ENCODE peak calls at places on chromosomes 11 and 22, in five cellular contexts. D is neural progenitor cell, T is GM23338, B is hepatocyte, P is HCT116. A is an unnamed sample.

GRCh38 chr11:20530942-20531703 is 68.3 kb upstream of the SLC6A5 start:
- DNase-seq in T (no peak), B (no peak), D (no peak), P (no peak), A (no peak)

GRCh38 chr11:44880511-44880910 is 70.2 kb downstream of the TP53I11 start:
- DNase-seq in D (no peak), P (no peak), T (no peak), B (no peak), A (no peak)

GRCh38 chr22:26479043-26479791 is 4.4 kb downstream of the HPS4 start:
- DNase-seq in T (no peak), P (no peak), D (no peak), B (no peak), A (no peak)

GRCh38 chr11:7004482-7004881 is 15.7 kb downstream of the ZNF214 start:
- DNase-seq in D (no peak), B (no peak), T (no peak), P (no peak), A (no peak)

GRCh38 chr11:8758619-8759169 is 76.1 kb downstream of the RPL27A start:
- DNase-seq in P (no peak), T (no peak), D (no peak), B (no peak), A (no peak)

GRCh38 chr11:70504246-70505020 is 106.1 kb downstream of the CTTN start:
- DNase-seq in B (no peak), D (no peak), T (no peak), P (no peak), A (no peak)

GRCh38 chr11:35144103-35144741 is 5.3 kb downstream of the CD44 start:
- DNase-seq in D (no peak), P (no peak), B (no peak), T (no peak), A (peak; percentile 96)

GRCh38 chr11:64248578-64248977 is 1.8 kb upstream of the PPP1R14B start:
- DNase-seq in T (peak; percentile 68), D (peak; percentile 54), B (no peak), P (no peak), A (no peak)

GRCh38 chr22:37222440-37222971 is 10.2 kb upstream of the SSTR3 start:
- DNase-seq in P (no peak), B (no peak), T (no peak), D (no peak), A (peak; percentile 77)

GRCh38 chr22:26751217-26751616 is 93.8 kb downstream of the MIAT start:
- DNase-seq in P (no peak), T (peak; percentile 99), B (peak; percentile 19), D (peak; percentile 97), A (no peak)

GRCh38 chr11:67551127-67551526 is 27.9 kb upstream of the CABP2 start:
- DNase-seq in P (no peak), B (no peak), T (no peak), D (no peak), A (no peak)

GRCh38 chr22:11360632-11361031 is 4167.4 kb upstream of the OR11H1 start:
- DNase-seq in T (no peak), D (no peak), B (no peak), P (no peak), A (no peak)

GRCh38 chr11:3152471-3153110 is 12.5 kb downstream of the OSBPL5 start:
- DNase-seq in B (no peak), T (no peak), D (no peak), P (no peak), A (no peak)

GRCh38 chr22:35904332-35904692 is 124.3 kb downstream of the RBFOX2 start:
- DNase-seq in T (no peak), B (no peak), P (no peak), D (no peak), A (no peak)

GRCh38 chr11:3861698-3862097 is 6.2 kb downstream of the STIM1 start:
- DNase-seq in B (no peak), D (no peak), P (no peak), T (peak; percentile 30), A (no peak)

GRCh38 chr11:132632641-132633124 is 899.6 kb downstream of the OPCML start:
- DNase-seq in B (peak; percentile 66), D (no peak), T (no peak), P (no peak), A (no peak)

GRCh38 chr11:8699903-8700302 is 17.3 kb downstream of the RPL27A start:
- DNase-seq in D (peak; percentile 15), P (no peak), B (no peak), T (peak; percentile 69), A (no peak)

GRCh38 chr11:70111269-70112016 is 33.3 kb downstream of the ANO1 start:
- DNase-seq in P (no peak), D (peak; percentile 31), B (peak; percentile 44), T (peak; percentile 43), A (no peak)

DNA sequence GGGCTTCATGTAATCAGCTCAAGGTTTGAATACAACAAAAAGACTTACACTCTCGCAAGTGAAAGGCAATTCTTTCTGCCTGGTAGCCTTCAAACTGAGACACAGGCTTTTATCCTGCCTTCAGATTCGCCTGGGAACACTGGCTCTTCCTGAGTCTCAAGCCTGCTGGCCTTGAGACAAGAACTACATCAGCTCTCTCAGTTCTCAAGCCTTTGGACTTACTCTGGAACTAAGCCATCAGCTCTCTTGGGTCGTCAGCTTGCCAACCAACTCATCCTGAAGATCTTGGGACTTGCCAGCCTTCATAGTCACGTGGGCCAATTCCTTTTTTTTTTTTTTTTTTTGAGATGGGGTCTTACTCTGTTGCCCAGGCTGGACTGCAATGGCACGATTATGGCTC is 35.7 kb upstream of the LRRC10B start:
- DNase-seq in T (no peak), P (no peak), B (no peak), D (peak; percentile 39), A (no peak)
- TF ChIP-seq EZH2phosphoT487 in T (no peak), P (no peak), B (no peak), D (no peak), A (no peak)

GRCh38 chr11:74000307-74000630 is 8.6 kb downstream of the UCP3 start:
- DNase-seq in P (no peak), T (no peak), B (no peak), D (no peak), A (no peak)
- H3K4me2 ChIP-seq in P (no peak overlapping the region), T (no peak overlapping the region), B (no peak overlapping the region), D (no peak overlapping the region), A (no peak overlapping the region)

DNA sequence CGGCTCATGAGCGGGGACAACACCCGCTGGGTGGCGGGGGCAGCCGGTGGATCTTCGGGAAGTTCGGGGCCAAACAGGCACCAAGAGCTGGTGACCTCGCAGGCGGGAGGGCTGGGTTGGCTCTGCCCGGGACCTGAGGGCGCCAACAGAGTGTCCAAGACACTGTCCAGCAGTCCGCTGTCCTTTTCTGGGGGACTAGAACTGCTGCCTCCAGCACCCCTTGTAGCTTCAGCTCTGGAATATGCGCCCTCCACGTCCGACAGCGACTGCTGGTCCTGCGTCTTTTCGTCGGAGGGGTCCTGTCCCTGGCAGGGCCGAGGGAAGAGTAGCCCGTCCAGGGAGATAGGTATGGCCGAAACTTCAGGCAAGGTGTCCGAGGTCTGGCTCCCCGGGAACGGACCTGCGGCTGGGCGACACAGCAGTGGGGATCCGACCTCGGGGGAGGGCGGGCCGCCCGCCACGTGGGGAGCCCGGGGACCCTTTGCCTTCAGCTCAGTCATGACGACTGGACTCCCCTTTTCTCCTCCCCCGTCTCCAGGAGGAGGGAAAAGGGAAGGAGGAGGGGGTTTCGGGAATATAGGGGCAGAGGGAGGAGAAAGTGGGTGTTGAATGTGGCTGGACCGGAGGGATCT is 926 bp downstream of the PGR start:
- DNase-seq in T (peak; percentile 46), B (peak; percentile 5), P (no peak), D (peak; percentile 36), A (no peak)
- TF ChIP-seq EZH2 in T (peak; percentile 71), B (peak; percentile 77), P (no peak), D (no peak), A (no peak)

DNA sequence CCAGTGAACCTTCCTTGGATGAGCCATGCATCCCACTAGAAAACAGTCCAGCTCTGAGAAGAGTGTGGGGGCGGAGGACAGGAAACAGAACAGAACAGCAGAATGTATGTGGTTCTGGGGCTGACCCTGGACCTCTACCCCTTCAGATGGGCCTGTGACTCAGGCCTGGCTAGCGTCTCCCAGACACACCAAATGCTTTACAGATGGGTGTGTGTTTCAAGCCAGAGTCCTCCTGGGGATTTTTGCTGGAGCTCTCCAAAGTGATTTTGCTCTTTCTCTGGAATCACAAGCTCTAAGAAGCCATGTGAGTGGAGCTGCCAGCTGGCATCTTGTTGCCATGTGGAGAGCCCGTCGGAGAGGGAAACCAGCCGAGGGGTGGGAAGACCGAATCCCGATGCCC is 13.2 kb upstream of the C1QTNF4 start:
- DNase-seq in D (no peak), P (no peak), T (no peak), B (peak; percentile 34), A (no peak)
- TF ChIP-seq EZH2phosphoT487 in D (no peak), P (no peak), T (no peak), B (no peak), A (no peak)

GRCh38 chr22:41933411-41934177 is 7.0 kb upstream of the TNFRSF13C start:
- DNase-seq in B (no peak), T (no peak), D (no peak), P (no peak), A (no peak)
- H3K4me2 ChIP-seq in B (no peak overlapping the region), T (no peak overlapping the region), D (no peak overlapping the region), P (no peak overlapping the region), A (no peak overlapping the region)

DNA sequence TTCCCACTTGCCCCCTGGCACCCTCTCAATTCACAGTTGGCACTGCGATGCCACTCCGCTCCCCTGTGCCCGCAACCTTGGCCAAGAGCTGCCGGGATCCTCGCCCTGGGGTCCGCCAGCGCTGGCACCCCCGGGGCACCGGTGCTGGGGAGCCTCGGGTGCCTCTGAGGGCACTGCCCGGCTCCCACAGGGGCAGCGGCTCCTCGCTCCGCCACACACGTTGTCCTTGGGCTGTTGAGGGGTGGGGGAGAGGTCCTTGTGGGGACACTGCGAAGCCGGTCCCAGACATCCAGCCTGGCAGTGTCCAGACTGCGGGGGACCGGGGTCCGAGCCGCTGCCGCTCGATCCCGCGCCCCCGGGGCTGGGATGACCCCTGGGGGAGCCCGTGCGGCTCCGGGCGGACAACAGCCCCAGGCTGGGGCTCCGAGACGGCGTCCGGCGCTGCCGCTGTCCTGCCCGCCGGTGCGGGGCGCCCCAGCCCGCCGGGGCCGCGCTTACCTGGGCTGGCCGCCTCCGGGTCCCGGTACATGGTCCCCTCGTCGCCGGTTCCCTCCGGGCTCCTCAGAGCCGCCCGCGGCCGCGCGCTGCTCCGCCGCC is 486 bp downstream of the SYT7 start:
- DNase-seq in D (peak; percentile 45), B (peak; percentile 74), T (peak; percentile 45), P (no peak), A (no peak)
- TF ChIP-seq EZH2 in D (peak; percentile 69), B (no peak), T (peak; percentile 34), P (no peak), A (peak; percentile 78)

GRCh38 chr11:24240496-24240895 is 256.4 kb upstream of the LUZP2 start:
- DNase-seq in T (no peak), P (no peak), D (no peak), B (no peak), A (no peak)

GRCh38 chr11:24234822-24235508 is 261.9 kb upstream of the LUZP2 start:
- DNase-seq in P (no peak), B (peak; percentile 65), D (peak; percentile 53), T (peak; percentile 21), A (no peak)

GRCh38 chr11:24239930-24240329 is 256.9 kb upstream of the LUZP2 start:
- DNase-seq in P (no peak), D (no peak), T (no peak), B (no peak), A (no peak)

GRCh38 chr11:24239016-24239720 is 257.7 kb upstream of the LUZP2 start:
- DNase-seq in P (no peak), T (no peak), D (no peak), B (no peak), A (no peak)
- TF ChIP-seq EZH2phosphoT487 in P (no peak), T (no peak), D (no peak), B (no peak), A (no peak)

A was measured in MM.1S.